ENCODE peak calls at places on chromosomes 4 and X, in seven cellular contexts. F, M, W, Y, J, V and D are unnamed samples.

GRCh38 chrX:152904151-152905080 is 6.5 kb downstream of the ZNF185 start:
- DNase-seq in F (no peak), M (peak; percentile 51), W (no peak), Y (peak; percentile 45), J (peak; percentile 70), V (no peak), D (no peak)

GRCh38 chr4:41661447-41662076 is 87.0 kb downstream of the PHOX2B start:
- DNase-seq in F (no peak), M (peak; percentile 54), W (peak; percentile 12), Y (peak; percentile 65), J (peak; percentile 60), V (peak; percentile 31), D (no peak)

GRCh38 chrX:109374276-109374960 is 107.5 kb downstream of the GUCY2F start:
- DNase-seq in F (no peak), M (no peak), W (no peak), Y (no peak), J (no peak), V (no peak), D (no peak)

GRCh38 chr4:20323991-20324390 is 72.3 kb downstream of the SLIT2 start:
- DNase-seq in F (no peak), M (no peak), W (no peak), Y (no peak), J (no peak), V (no peak), D (no peak)

GRCh38 chrX:7926501-7926900 is 712 bp downstream of the PNPLA4 start:
- DNase-seq in F (no peak), M (no peak), W (no peak), Y (no peak), J (no peak), V (no peak), D (no peak)

GRCh38 chr4:37455301-37456062 is 210.9 kb downstream of the NWD2 start:
- DNase-seq in F (no peak), M (no peak), W (no peak), Y (peak; percentile 53), J (no peak), V (no peak), D (no peak)

GRCh38 chr4:185204238-185204910 is 574 bp upstream of the CFAP97 start:
- DNase-seq in F (no peak), M (no peak), W (no peak), Y (no peak), J (no peak), V (no peak), D (no peak)

GRCh38 chr4:139555705-139556070 is 331 bp downstream of the SETD7 start:
- DNase-seq in F (no peak), M (peak; percentile 49), W (no peak), Y (peak; percentile 45), J (no peak), V (no peak), D (peak; percentile 83)

GRCh38 chr4:3483471-3483921 is 20.4 kb downstream of the DOK7 start:
- DNase-seq in F (no peak), M (no peak), W (no peak), Y (no peak), J (no peak), V (no peak), D (no peak)

GRCh38 chr4:94570558-94570957 is 118.8 kb downstream of the PDLIM5 start:
- DNase-seq in F (no peak), M (no peak), W (no peak), Y (no peak), J (no peak), V (no peak), D (no peak)

GRCh38 chr4:71229477-71230257 is 109.2 kb upstream of the SLC4A4 start:
- DNase-seq in F (peak; percentile 5), M (peak; percentile 31), W (peak; percentile 5), Y (peak; percentile 34), J (peak; percentile 70), V (peak; percentile 7), D (no peak)

GRCh38 chr4:139622856-139623255 is 42.8 kb upstream of the MGST2 start:
- DNase-seq in F (no peak), M (no peak), W (no peak), Y (no peak), J (no peak), V (no peak), D (no peak)

GRCh38 chr4:169438057-169438480 is 167.3 kb upstream of the SH3RF1 start:
- DNase-seq in F (no peak), M (no peak), W (peak; percentile 39), Y (no peak), J (no peak), V (no peak), D (no peak)

GRCh38 chrX:19904778-19905367 is 17.5 kb upstream of the SH3KBP1 start:
- DNase-seq in F (no peak), M (no peak), W (peak; percentile 31), Y (no peak), J (peak; percentile 79), V (peak; percentile 34), D (no peak)
- TF ChIP-seq POLR2AphosphoS5 in F (no peak), M (no peak), W (no peak), Y (no peak), J (no peak), V (no peak), D (no peak)

GRCh38 chrX:41025926-41026325 is 59.3 kb upstream of the USP9X start:
- DNase-seq in F (no peak), M (no peak), W (no peak), Y (no peak), J (peak; percentile 63), V (no peak), D (no peak)
- H3K4me1 ChIP-seq in F (peaks cover 10% of the 10 kb centered on the region), M (no peaks in the 10 kb centered on the region), W (peaks cover 57% of the 10 kb centered on the region), Y (no peaks in the 10 kb centered on the region), J (peaks cover 16% of the 10 kb centered on the region), V (no peaks in the 10 kb centered on the region), D (peaks cover 5% of the 10 kb centered on the region)

GRCh38 chr4:83152771-83153170 is 38.2 kb upstream of the PLAC8 start:
- DNase-seq in F (no peak), M (no peak), W (no peak), Y (no peak), J (no peak), V (no peak), D (no peak)

GRCh38 chr4:83151645-83152044 is 37.1 kb upstream of the PLAC8 start:
- DNase-seq in F (no peak), M (no peak), W (no peak), Y (no peak), J (no peak), V (no peak), D (no peak)

GRCh38 chr4:83149885-83150562 is 35.5 kb upstream of the PLAC8 start:
- DNase-seq in F (no peak), M (no peak), W (no peak), Y (no peak), J (no peak), V (no peak), D (no peak)

GRCh38 chr4:83153312-83153915 is 38.9 kb upstream of the PLAC8 start:
- DNase-seq in F (no peak), M (no peak), W (no peak), Y (no peak), J (no peak), V (no peak), D (no peak)

GRCh38 chr4:83150563-83151330 is 36.2 kb upstream of the PLAC8 start:
- DNase-seq in F (no peak), M (no peak), W (peak; percentile 43), Y (peak; percentile 35), J (no peak), V (no peak), D (no peak)
- TF ChIP-seq POLR2AphosphoS5 in F (no peak), M (no peak), W (no peak), Y (no peak), J (no peak), V (no peak), D (no peak)

GRCh38 chr4:38670939-38671593 is 7.1 kb downstream of the KLF3 start:
- DNase-seq in F (no peak), M (peak; percentile 51), W (no peak), Y (peak; percentile 53), J (no peak), V (no peak), D (no peak)

GRCh38 chr4:38672247-38673071 is 8.5 kb downstream of the KLF3 start:
- DNase-seq in F (no peak), M (no peak), W (peak; percentile 71), Y (no peak), J (no peak), V (no peak), D (no peak)

GRCh38 chr4:38670061-38670894 is 6.3 kb downstream of the KLF3 start:
- DNase-seq in F (no peak), M (no peak), W (no peak), Y (no peak), J (peak; percentile 54), V (no peak), D (no peak)

GRCh38 chr4:38673109-38673978 is 9.3 kb downstream of the KLF3 start:
- DNase-seq in F (no peak), M (peak; percentile 93), W (peak; percentile 95), Y (peak; percentile 67), J (peak; percentile 62), V (peak; percentile 56), D (peak; percentile 84)

DNA sequence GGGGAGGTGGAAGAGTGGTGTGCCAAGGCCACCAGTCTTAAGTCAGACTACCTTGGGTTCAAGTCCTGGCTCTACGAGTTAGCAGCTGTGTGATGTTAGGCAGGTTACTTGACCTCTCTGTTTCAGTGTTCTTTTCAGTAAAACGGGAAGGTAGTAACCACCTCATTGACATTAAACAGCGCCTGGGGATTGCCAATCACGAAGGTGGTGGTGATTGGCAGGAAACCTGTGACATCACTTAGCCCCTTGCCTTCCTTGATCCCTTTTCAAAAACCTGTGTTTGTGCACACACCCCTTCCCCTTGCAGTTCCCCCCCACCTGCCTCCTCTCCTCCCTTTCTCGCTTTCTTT is 7.6 kb downstream of the KLF3 start:
- DNase-seq in F (no peak), M (no peak), W (no peak), Y (no peak), J (no peak), V (no peak), D (no peak)
- H3K4me1 ChIP-seq in F (peaks cover 25% of the 10 kb centered on the region), M (peaks cover 64% of the 10 kb centered on the region), W (peaks cover 84% of the 10 kb centered on the region), Y (peaks cover 84% of the 10 kb centered on the region), J (peaks cover 70% of the 10 kb centered on the region), V (peaks cover 80% of the 10 kb centered on the region), D (peaks cover 91% of the 10 kb centered on the region)

GRCh38 chr4:183030823-183031222 is 68.2 kb upstream of the WWC2 start:
- DNase-seq in F (no peak), M (no peak), W (no peak), Y (no peak), J (no peak), V (no peak), D (no peak)

GRCh38 chr4:183026701-183027100 is 72.4 kb upstream of the WWC2 start:
- DNase-seq in F (no peak), M (no peak), W (no peak), Y (no peak), J (no peak), V (no peak), D (no peak)

DNA sequence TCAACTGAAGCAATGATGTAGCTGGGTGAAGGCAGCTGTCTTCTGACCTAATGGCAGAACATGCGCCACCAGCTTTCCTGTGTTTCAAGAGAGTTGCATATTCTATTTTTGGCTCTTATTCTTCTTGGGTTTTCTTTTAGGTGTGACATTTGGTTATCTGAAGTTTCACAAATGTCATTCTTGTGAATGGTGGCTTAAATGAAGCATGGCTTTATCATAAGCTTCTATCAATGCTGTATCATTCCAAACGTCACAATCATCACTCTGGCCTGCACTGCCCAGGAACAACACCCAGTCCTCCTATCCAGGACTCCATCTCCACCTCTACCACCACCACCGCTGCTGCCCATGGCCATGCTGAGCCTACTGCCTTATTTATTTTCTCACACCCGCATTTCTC is 69.7 kb upstream of the WWC2 start:
- DNase-seq in F (no peak), M (no peak), W (no peak), Y (no peak), J (no peak), V (no peak), D (no peak)
- TF ChIP-seq POLR2AphosphoS5 in F (no peak), M (no peak), W (no peak), Y (no peak), J (no peak), V (no peak), D (no peak)